ENCODE peak calls at places on chromosome 1, in eight cellular contexts. One of them, this sample, is unnamed.
A peak's percentile ranks its signal among the peaks of the same experiment; 100 is the strongest.

GRCh38 chr1:239184581-239185244 is 201.7 kb upstream of the CHRM3 start:
- DNase-seq in T follicular helper cell: no peak
- DNase-seq in activated naive CD4-positive, alpha-beta T cell: no peak
- DNase-seq in left cardiac atrium: no peak
- DNase-seq in NCI-H1105 treated with DMSO at 0.1 percent for 48 hours: no peak
- DNase-seq in M059J: no peak
- DNase-seq in GM04504: no peak
- DNase-seq in mesothelial cell of epicardium: no peak
- DNase-seq in this sample: no peak

GRCh38 chr1:159594581-159594980 is 7.0 kb downstream of the APCS start:
- DNase-seq in NCI-H1105 treated with DMSO at 0.1 percent for 48 hours: no peak
- DNase-seq in left cardiac atrium: no peak
- DNase-seq in mesothelial cell of epicardium: no peak
- DNase-seq in M059J: no peak
- DNase-seq in activated naive CD4-positive, alpha-beta T cell: no peak
- DNase-seq in GM04504: peak; percentile 21
- DNase-seq in T follicular helper cell: no peak
- DNase-seq in this sample: no peak

GRCh38 chr1:241810769-241811402 is 37.1 kb upstream of the EXO1 start:
- DNase-seq in mesothelial cell of epicardium: no peak
- DNase-seq in GM04504: no peak
- DNase-seq in M059J: no peak
- DNase-seq in NCI-H1105 treated with DMSO at 0.1 percent for 48 hours: no peak
- DNase-seq in activated naive CD4-positive, alpha-beta T cell: no peak
- DNase-seq in left cardiac atrium: no peak
- DNase-seq in T follicular helper cell: no peak
- DNase-seq in this sample: no peak

GRCh38 chr1:1273152-1273534 is 511 bp downstream of the UBE2J2 start:
- DNase-seq in T follicular helper cell: no peak
- DNase-seq in NCI-H1105 treated with DMSO at 0.1 percent for 48 hours: no peak
- DNase-seq in mesothelial cell of epicardium: no peak
- DNase-seq in GM04504: no peak
- DNase-seq in left cardiac atrium: no peak
- DNase-seq in M059J: no peak
- DNase-seq in activated naive CD4-positive, alpha-beta T cell: no peak
- DNase-seq in this sample: no peak

GRCh38 chr1:80457409-80457808 is 1343.3 kb upstream of the ADGRL2 start:
- DNase-seq in M059J: no peak
- DNase-seq in NCI-H1105 treated with DMSO at 0.1 percent for 48 hours: no peak
- DNase-seq in left cardiac atrium: no peak
- DNase-seq in GM04504: no peak
- DNase-seq in activated naive CD4-positive, alpha-beta T cell: no peak
- DNase-seq in T follicular helper cell: no peak
- DNase-seq in mesothelial cell of epicardium: no peak
- DNase-seq in this sample: no peak

GRCh38 chr1:104593418-104594187 is 843.9 kb downstream of the AMY1C start:
- DNase-seq in left cardiac atrium: no peak
- DNase-seq in mesothelial cell of epicardium: no peak
- DNase-seq in activated naive CD4-positive, alpha-beta T cell: no peak
- DNase-seq in NCI-H1105 treated with DMSO at 0.1 percent for 48 hours: no peak
- DNase-seq in GM04504: no peak
- DNase-seq in T follicular helper cell: no peak
- DNase-seq in M059J: no peak
- DNase-seq in this sample: no peak

GRCh38 chr1:237873487-237873927 is 17.2 kb downstream of the ZP4 start:
- DNase-seq in left cardiac atrium: no peak
- DNase-seq in activated naive CD4-positive, alpha-beta T cell: no peak
- DNase-seq in NCI-H1105 treated with DMSO at 0.1 percent for 48 hours: no peak
- DNase-seq in M059J: peak; percentile 95
- DNase-seq in mesothelial cell of epicardium: no peak
- DNase-seq in GM04504: no peak
- DNase-seq in T follicular helper cell: no peak
- DNase-seq in this sample: no peak

GRCh38 chr1:218787826-218788225 is 385.9 kb upstream of the LYPLAL1 start:
- DNase-seq in T follicular helper cell: no peak
- DNase-seq in activated naive CD4-positive, alpha-beta T cell: no peak
- DNase-seq in left cardiac atrium: no peak
- DNase-seq in GM04504: no peak
- DNase-seq in NCI-H1105 treated with DMSO at 0.1 percent for 48 hours: no peak
- DNase-seq in M059J: peak; percentile 39
- DNase-seq in mesothelial cell of epicardium: no peak
- DNase-seq in this sample: no peak

GRCh38 chr1:233383984-233384383 is 56.5 kb downstream of the MAP3K21 start:
- DNase-seq in mesothelial cell of epicardium: no peak
- DNase-seq in NCI-H1105 treated with DMSO at 0.1 percent for 48 hours: no peak
- DNase-seq in T follicular helper cell: no peak
- DNase-seq in M059J: no peak
- DNase-seq in left cardiac atrium: no peak
- DNase-seq in activated naive CD4-positive, alpha-beta T cell: no peak
- DNase-seq in GM04504: no peak
- DNase-seq in this sample: no peak

GRCh38 chr1:223019236-223019635 is 123.8 kb downstream of the TLR5 start:
- DNase-seq in GM04504: no peak
- DNase-seq in T follicular helper cell: no peak
- DNase-seq in M059J: no peak
- DNase-seq in activated naive CD4-positive, alpha-beta T cell: no peak
- DNase-seq in left cardiac atrium: no peak
- DNase-seq in NCI-H1105 treated with DMSO at 0.1 percent for 48 hours: no peak
- DNase-seq in mesothelial cell of epicardium: no peak
- DNase-seq in this sample: no peak

GRCh38 chr1:55584521-55585401 is 369.6 kb upstream of the USP24 start:
- DNase-seq in M059J: peak; percentile 64
- DNase-seq in left cardiac atrium: no peak
- DNase-seq in NCI-H1105 treated with DMSO at 0.1 percent for 48 hours: peak; percentile 87
- DNase-seq in T follicular helper cell: no peak
- DNase-seq in GM04504: no peak
- DNase-seq in activated naive CD4-positive, alpha-beta T cell: no peak
- DNase-seq in mesothelial cell of epicardium: no peak
- DNase-seq in this sample: no peak

GRCh38 chr1:43340559-43340958 is 2.9 kb downstream of the MPL start:
- DNase-seq in left cardiac atrium: no peak
- DNase-seq in M059J: no peak
- DNase-seq in NCI-H1105 treated with DMSO at 0.1 percent for 48 hours: no peak
- DNase-seq in GM04504: no peak
- DNase-seq in activated naive CD4-positive, alpha-beta T cell: no peak
- DNase-seq in mesothelial cell of epicardium: no peak
- DNase-seq in T follicular helper cell: no peak
- DNase-seq in this sample: no peak

GRCh38 chr1:111802110-111802509 is 46.4 kb downstream of the DDX20 start:
- DNase-seq in left cardiac atrium: peak; percentile 39
- DNase-seq in GM04504: no peak
- DNase-seq in activated naive CD4-positive, alpha-beta T cell: no peak
- DNase-seq in mesothelial cell of epicardium: no peak
- DNase-seq in M059J: no peak
- DNase-seq in NCI-H1105 treated with DMSO at 0.1 percent for 48 hours: no peak
- DNase-seq in T follicular helper cell: no peak
- DNase-seq in this sample: no peak

GRCh38 chr1:201945863-201946223 is 505 bp downstream of the LMOD1 start:
- DNase-seq in T follicular helper cell: no peak
- DNase-seq in GM04504: no peak
- DNase-seq in activated naive CD4-positive, alpha-beta T cell: no peak
- DNase-seq in left cardiac atrium: no peak
- DNase-seq in NCI-H1105 treated with DMSO at 0.1 percent for 48 hours: no peak
- DNase-seq in M059J: no peak
- DNase-seq in mesothelial cell of epicardium: no peak
- DNase-seq in this sample: no peak

GRCh38 chr1:110242731-110243130 is 32.6 kb downstream of the KCNC4 start:
- DNase-seq in M059J: no peak
- DNase-seq in GM04504: no peak
- DNase-seq in activated naive CD4-positive, alpha-beta T cell: no peak
- DNase-seq in mesothelial cell of epicardium: no peak
- DNase-seq in NCI-H1105 treated with DMSO at 0.1 percent for 48 hours: no peak
- DNase-seq in T follicular helper cell: no peak
- DNase-seq in left cardiac atrium: no peak
- DNase-seq in this sample: no peak

GRCh38 chr1:27009601-27010197 is 3.0 kb downstream of the TENT5B start:
- DNase-seq in NCI-H1105 treated with DMSO at 0.1 percent for 48 hours: no peak
- DNase-seq in activated naive CD4-positive, alpha-beta T cell: no peak
- DNase-seq in mesothelial cell of epicardium: no peak
- DNase-seq in left cardiac atrium: peak; percentile 50
- DNase-seq in GM04504: no peak
- DNase-seq in M059J: peak; percentile 74
- DNase-seq in T follicular helper cell: no peak
- DNase-seq in this sample: no peak

GRCh38 chr1:161506336-161507223 is 1.3 kb downstream of the FCGR2A start:
- DNase-seq in M059J: peak; percentile 32
- DNase-seq in left cardiac atrium: peak; percentile 31
- DNase-seq in activated naive CD4-positive, alpha-beta T cell: no peak
- DNase-seq in T follicular helper cell: no peak
- DNase-seq in mesothelial cell of epicardium: no peak
- DNase-seq in GM04504: no peak
- DNase-seq in NCI-H1105 treated with DMSO at 0.1 percent for 48 hours: peak; percentile 38
- DNase-seq in this sample: no peak

GRCh38 chr1:1315435-1315901 is 7.1 kb downstream of the PUSL1 start:
- DNase-seq in NCI-H1105 treated with DMSO at 0.1 percent for 48 hours: no peak
- DNase-seq in left cardiac atrium: no peak
- DNase-seq in activated naive CD4-positive, alpha-beta T cell: no peak
- DNase-seq in mesothelial cell of epicardium: no peak
- DNase-seq in GM04504: no peak
- DNase-seq in T follicular helper cell: no peak
- DNase-seq in M059J: no peak
- DNase-seq in this sample: no peak

GRCh38 chr1:151062738-151063371 is 2.7 kb downstream of the MLLT11 start:
- DNase-seq in GM04504: peak; percentile 71
- DNase-seq in M059J: peak; percentile 87
- DNase-seq in T follicular helper cell: no peak
- DNase-seq in mesothelial cell of epicardium: no peak
- DNase-seq in left cardiac atrium: no peak
- DNase-seq in activated naive CD4-positive, alpha-beta T cell: no peak
- DNase-seq in NCI-H1105 treated with DMSO at 0.1 percent for 48 hours: no peak
- DNase-seq in this sample: no peak

GRCh38 chr1:213055087-213055591 is 4.1 kb downstream of the RPS6KC1 start:
- DNase-seq in NCI-H1105 treated with DMSO at 0.1 percent for 48 hours: no peak
- DNase-seq in mesothelial cell of epicardium: no peak
- DNase-seq in M059J: no peak
- DNase-seq in activated naive CD4-positive, alpha-beta T cell: no peak
- DNase-seq in left cardiac atrium: no peak
- DNase-seq in T follicular helper cell: no peak
- DNase-seq in GM04504: no peak
- DNase-seq in this sample: no peak

GRCh38 chr1:25064465-25065238 is 134.6 kb upstream of the RUNX3 start:
- DNase-seq in T follicular helper cell: no peak
- DNase-seq in GM04504: no peak
- DNase-seq in NCI-H1105 treated with DMSO at 0.1 percent for 48 hours: no peak
- DNase-seq in M059J: no peak
- DNase-seq in left cardiac atrium: peak; percentile 1
- DNase-seq in mesothelial cell of epicardium: no peak
- DNase-seq in activated naive CD4-positive, alpha-beta T cell: no peak
- DNase-seq in this sample: no peak

GRCh38 chr1:37506740-37507139 is 7.8 kb downstream of the MEAF6 start:
- DNase-seq in NCI-H1105 treated with DMSO at 0.1 percent for 48 hours: no peak
- DNase-seq in GM04504: no peak
- DNase-seq in T follicular helper cell: no peak
- DNase-seq in left cardiac atrium: no peak
- DNase-seq in M059J: no peak
- DNase-seq in activated naive CD4-positive, alpha-beta T cell: no peak
- DNase-seq in mesothelial cell of epicardium: no peak
- DNase-seq in this sample: no peak

GRCh38 chr1:156429308-156430060 is 60.5 kb downstream of the RHBG start:
- DNase-seq in M059J: no peak
- DNase-seq in activated naive CD4-positive, alpha-beta T cell: no peak
- DNase-seq in NCI-H1105 treated with DMSO at 0.1 percent for 48 hours: no peak
- DNase-seq in left cardiac atrium: no peak
- DNase-seq in T follicular helper cell: no peak
- DNase-seq in GM04504: no peak
- DNase-seq in mesothelial cell of epicardium: no peak
- DNase-seq in this sample: no peak

GRCh38 chr1:150053911-150054310 is 13.7 kb upstream of the VPS45 start:
- DNase-seq in GM04504: no peak
- DNase-seq in left cardiac atrium: no peak
- DNase-seq in activated naive CD4-positive, alpha-beta T cell: no peak
- DNase-seq in mesothelial cell of epicardium: no peak
- DNase-seq in M059J: no peak
- DNase-seq in NCI-H1105 treated with DMSO at 0.1 percent for 48 hours: no peak
- DNase-seq in T follicular helper cell: no peak
- DNase-seq in this sample: no peak

GRCh38 chr1:246836169-246836568 is 95.6 kb downstream of the AHCTF1 start:
- DNase-seq in left cardiac atrium: no peak
- DNase-seq in activated naive CD4-positive, alpha-beta T cell: no peak
- DNase-seq in T follicular helper cell: no peak
- DNase-seq in GM04504: peak; percentile 5
- DNase-seq in M059J: peak; percentile 17
- DNase-seq in NCI-H1105 treated with DMSO at 0.1 percent for 48 hours: peak; percentile 3
- DNase-seq in mesothelial cell of epicardium: no peak
- DNase-seq in this sample: no peak

GRCh38 chr1:161706116-161706482 is 930 bp upstream of the FCRLA start:
- DNase-seq in left cardiac atrium: no peak
- DNase-seq in GM04504: peak; percentile 58
- DNase-seq in M059J: peak; percentile 79
- DNase-seq in NCI-H1105 treated with DMSO at 0.1 percent for 48 hours: no peak
- DNase-seq in activated naive CD4-positive, alpha-beta T cell: no peak
- DNase-seq in mesothelial cell of epicardium: no peak
- DNase-seq in T follicular helper cell: no peak
- DNase-seq in this sample: no peak

GRCh38 chr1:223486366-223486765 is 93.2 kb downstream of the CCDC185 start:
- DNase-seq in left cardiac atrium: no peak
- DNase-seq in mesothelial cell of epicardium: no peak
- DNase-seq in activated naive CD4-positive, alpha-beta T cell: no peak
- DNase-seq in NCI-H1105 treated with DMSO at 0.1 percent for 48 hours: no peak
- DNase-seq in GM04504: no peak
- DNase-seq in M059J: no peak
- DNase-seq in T follicular helper cell: no peak
- DNase-seq in this sample: no peak

GRCh38 chr1:107534632-107535031 is 393.8 kb downstream of the NTNG1 start:
- DNase-seq in T follicular helper cell: no peak
- DNase-seq in NCI-H1105 treated with DMSO at 0.1 percent for 48 hours: no peak
- DNase-seq in M059J: peak; percentile 10
- DNase-seq in left cardiac atrium: no peak
- DNase-seq in mesothelial cell of epicardium: no peak
- DNase-seq in GM04504: no peak
- DNase-seq in activated naive CD4-positive, alpha-beta T cell: no peak
- DNase-seq in this sample: no peak

GRCh38 chr1:31564606-31564989 is 11.7 kb upstream of the TINAGL1 start:
- DNase-seq in mesothelial cell of epicardium: no peak
- DNase-seq in NCI-H1105 treated with DMSO at 0.1 percent for 48 hours: no peak
- DNase-seq in T follicular helper cell: no peak
- DNase-seq in left cardiac atrium: no peak
- DNase-seq in M059J: no peak
- DNase-seq in activated naive CD4-positive, alpha-beta T cell: no peak
- DNase-seq in GM04504: no peak
- DNase-seq in this sample: peak; percentile 50

GRCh38 chr1:21946836-21947587 is 9.9 kb upstream of the HSPG2 start:
- DNase-seq in GM04504: no peak
- DNase-seq in mesothelial cell of epicardium: no peak
- DNase-seq in NCI-H1105 treated with DMSO at 0.1 percent for 48 hours: no peak
- DNase-seq in left cardiac atrium: no peak
- DNase-seq in activated naive CD4-positive, alpha-beta T cell: no peak
- DNase-seq in T follicular helper cell: no peak
- DNase-seq in M059J: no peak
- DNase-seq in this sample: no peak

GRCh38 chr1:209688746-209689234 is 13.6 kb downstream of the G0S2 start:
- DNase-seq in mesothelial cell of epicardium: no peak
- DNase-seq in NCI-H1105 treated with DMSO at 0.1 percent for 48 hours: no peak
- DNase-seq in activated naive CD4-positive, alpha-beta T cell: no peak
- DNase-seq in M059J: peak; percentile 92
- DNase-seq in GM04504: peak; percentile 40
- DNase-seq in left cardiac atrium: no peak
- DNase-seq in T follicular helper cell: no peak
- DNase-seq in this sample: no peak